ENCODE peak calls at places on chromosomes 3 and 15, in nine cellular contexts. One of them, this sample, is unnamed.

GRCh38 chr3:52444860-52445793 is at the start of gene SEMA3G:
- DNase-seq in AG04450: no peak
- DNase-seq in aorta: peak
- DNase-seq in C1 segment of cervical spinal cord: no peak
- DNase-seq in omental fat pad: no peak
- DNase-seq in stimulated activated CD4-positive, alpha-beta T cell treated with anti-CD3 and anti-CD28 coated beads, Interleukin-2, amount 100 ng/mL, for 24 hours: peak
- DNase-seq in tibial artery: peak
- DNase-seq in ecto neural progenitor cell: peak
- DNase-seq in GM12878: no peak
- DNase-seq in this sample: peak

GRCh38 chr3:72520690-72521308 is 327.4 kb downstream of the SHQ1 start:
- DNase-seq in AG04450: peak
- DNase-seq in aorta: no peak
- DNase-seq in C1 segment of cervical spinal cord: no peak
- DNase-seq in omental fat pad: no peak
- DNase-seq in stimulated activated CD4-positive, alpha-beta T cell treated with anti-CD3 and anti-CD28 coated beads, Interleukin-2, amount 100 ng/mL, for 24 hours: peak
- DNase-seq in tibial artery: no peak
- DNase-seq in ecto neural progenitor cell: no peak
- DNase-seq in GM12878: no peak
- DNase-seq in this sample: peak

GRCh38 chr3:72629191-72629611 is 219.0 kb downstream of the SHQ1 start:
- DNase-seq in AG04450: no peak
- DNase-seq in aorta: no peak
- DNase-seq in C1 segment of cervical spinal cord: no peak
- DNase-seq in omental fat pad: no peak
- DNase-seq in stimulated activated CD4-positive, alpha-beta T cell treated with anti-CD3 and anti-CD28 coated beads, Interleukin-2, amount 100 ng/mL, for 24 hours: no peak
- DNase-seq in tibial artery: no peak
- DNase-seq in ecto neural progenitor cell: no peak
- DNase-seq in GM12878: no peak
- DNase-seq in this sample: no peak

GRCh38 chr3:64595253-64595694 is 92.5 kb downstream of the ADAMTS9 start:
- DNase-seq in AG04450: no peak
- DNase-seq in aorta: no peak
- DNase-seq in C1 segment of cervical spinal cord: no peak
- DNase-seq in omental fat pad: no peak
- DNase-seq in stimulated activated CD4-positive, alpha-beta T cell treated with anti-CD3 and anti-CD28 coated beads, Interleukin-2, amount 100 ng/mL, for 24 hours: no peak
- DNase-seq in tibial artery: peak
- DNase-seq in ecto neural progenitor cell: no peak
- DNase-seq in GM12878: no peak
- DNase-seq in this sample: no peak

GRCh38 chr15:49868348-49868747 is 247.5 kb downstream of the DTWD1 start:
- DNase-seq in AG04450: no peak
- DNase-seq in aorta: no peak
- DNase-seq in C1 segment of cervical spinal cord: no peak
- DNase-seq in omental fat pad: no peak
- DNase-seq in stimulated activated CD4-positive, alpha-beta T cell treated with anti-CD3 and anti-CD28 coated beads, Interleukin-2, amount 100 ng/mL, for 24 hours: no peak
- DNase-seq in tibial artery: no peak
- DNase-seq in ecto neural progenitor cell: no peak
- DNase-seq in GM12878: no peak
- DNase-seq in this sample: no peak

GRCh38 chr15:85514413-85514812 is 134.0 kb downstream of the AKAP13 start:
- DNase-seq in AG04450: no peak
- DNase-seq in aorta: no peak
- DNase-seq in C1 segment of cervical spinal cord: no peak
- DNase-seq in omental fat pad: no peak
- DNase-seq in stimulated activated CD4-positive, alpha-beta T cell treated with anti-CD3 and anti-CD28 coated beads, Interleukin-2, amount 100 ng/mL, for 24 hours: no peak
- DNase-seq in tibial artery: no peak
- DNase-seq in ecto neural progenitor cell: no peak
- DNase-seq in GM12878: no peak
- DNase-seq in this sample: no peak

GRCh38 chr15:31308185-31308639 is 18.4 kb upstream of the KLF13 start:
- DNase-seq in AG04450: no peak
- DNase-seq in aorta: no peak
- DNase-seq in C1 segment of cervical spinal cord: no peak
- DNase-seq in omental fat pad: no peak
- DNase-seq in stimulated activated CD4-positive, alpha-beta T cell treated with anti-CD3 and anti-CD28 coated beads, Interleukin-2, amount 100 ng/mL, for 24 hours: no peak
- DNase-seq in tibial artery: no peak
- DNase-seq in ecto neural progenitor cell: peak
- DNase-seq in GM12878: no peak
- DNase-seq in this sample: no peak

GRCh38 chr3:138219255-138219654 is 32.2 kb downstream of the ARMC8 start:
- DNase-seq in AG04450: no peak
- DNase-seq in aorta: no peak
- DNase-seq in C1 segment of cervical spinal cord: no peak
- DNase-seq in omental fat pad: no peak
- DNase-seq in stimulated activated CD4-positive, alpha-beta T cell treated with anti-CD3 and anti-CD28 coated beads, Interleukin-2, amount 100 ng/mL, for 24 hours: no peak
- DNase-seq in tibial artery: no peak
- DNase-seq in ecto neural progenitor cell: no peak
- DNase-seq in GM12878: no peak
- DNase-seq in this sample: no peak

GRCh38 chr3:8760091-8760490 is 9.3 kb downstream of the OXTR start:
- DNase-seq in AG04450: no peak
- DNase-seq in aorta: no peak
- DNase-seq in C1 segment of cervical spinal cord: no peak
- DNase-seq in omental fat pad: no peak
- DNase-seq in stimulated activated CD4-positive, alpha-beta T cell treated with anti-CD3 and anti-CD28 coated beads, Interleukin-2, amount 100 ng/mL, for 24 hours: no peak
- DNase-seq in tibial artery: no peak
- DNase-seq in ecto neural progenitor cell: no peak
- DNase-seq in GM12878: no peak
- DNase-seq in this sample: no peak

GRCh38 chr3:107430214-107431047 is 53.2 kb downstream of the CCDC54 start:
- DNase-seq in AG04450: no peak
- DNase-seq in aorta: no peak
- DNase-seq in C1 segment of cervical spinal cord: peak
- DNase-seq in omental fat pad: no peak
- DNase-seq in stimulated activated CD4-positive, alpha-beta T cell treated with anti-CD3 and anti-CD28 coated beads, Interleukin-2, amount 100 ng/mL, for 24 hours: peak
- DNase-seq in tibial artery: no peak
- DNase-seq in ecto neural progenitor cell: peak
- DNase-seq in GM12878: no peak
- DNase-seq in this sample: no peak

GRCh38 chr15:84748274-84749110 is at the start of gene ZNF592:
- DNase-seq in AG04450: peak
- DNase-seq in aorta: peak
- DNase-seq in C1 segment of cervical spinal cord: peak
- DNase-seq in omental fat pad: no peak
- DNase-seq in stimulated activated CD4-positive, alpha-beta T cell treated with anti-CD3 and anti-CD28 coated beads, Interleukin-2, amount 100 ng/mL, for 24 hours: peak
- DNase-seq in tibial artery: peak
- DNase-seq in ecto neural progenitor cell: peak
- DNase-seq in GM12878: no peak
- DNase-seq in this sample: peak

GRCh38 chr3:108804437-108804836 is 18.1 kb upstream of the TRAT1 start:
- DNase-seq in AG04450: no peak
- DNase-seq in aorta: no peak
- DNase-seq in C1 segment of cervical spinal cord: no peak
- DNase-seq in omental fat pad: no peak
- DNase-seq in stimulated activated CD4-positive, alpha-beta T cell treated with anti-CD3 and anti-CD28 coated beads, Interleukin-2, amount 100 ng/mL, for 24 hours: no peak
- DNase-seq in tibial artery: no peak
- DNase-seq in ecto neural progenitor cell: no peak
- DNase-seq in GM12878: no peak
- DNase-seq in this sample: no peak

GRCh38 chr15:73932381-73933191 is 6.3 kb downstream of the LOXL1 start:
- DNase-seq in AG04450: no peak
- DNase-seq in aorta: peak
- DNase-seq in C1 segment of cervical spinal cord: no peak
- DNase-seq in omental fat pad: no peak
- DNase-seq in stimulated activated CD4-positive, alpha-beta T cell treated with anti-CD3 and anti-CD28 coated beads, Interleukin-2, amount 100 ng/mL, for 24 hours: no peak
- DNase-seq in tibial artery: peak
- DNase-seq in ecto neural progenitor cell: no peak
- DNase-seq in GM12878: no peak
- DNase-seq in this sample: no peak

GRCh38 chr15:26224266-26224665 is 361.1 kb upstream of the ATP10A start:
- DNase-seq in AG04450: no peak
- DNase-seq in aorta: no peak
- DNase-seq in C1 segment of cervical spinal cord: no peak
- DNase-seq in omental fat pad: no peak
- DNase-seq in stimulated activated CD4-positive, alpha-beta T cell treated with anti-CD3 and anti-CD28 coated beads, Interleukin-2, amount 100 ng/mL, for 24 hours: no peak
- DNase-seq in tibial artery: no peak
- DNase-seq in ecto neural progenitor cell: no peak
- DNase-seq in GM12878: no peak
- DNase-seq in this sample: no peak

GRCh38 chr3:5022966-5023776 is 43.9 kb downstream of the BHLHE40 start:
- DNase-seq in AG04450: peak
- DNase-seq in aorta: peak
- DNase-seq in C1 segment of cervical spinal cord: no peak
- DNase-seq in omental fat pad: no peak
- DNase-seq in stimulated activated CD4-positive, alpha-beta T cell treated with anti-CD3 and anti-CD28 coated beads, Interleukin-2, amount 100 ng/mL, for 24 hours: no peak
- DNase-seq in tibial artery: no peak
- DNase-seq in ecto neural progenitor cell: no peak
- DNase-seq in GM12878: no peak
- DNase-seq in this sample: no peak

GRCh38 chr15:37135225-37135624 is 34.9 kb upstream of the MEIS2 start:
- DNase-seq in AG04450: no peak
- DNase-seq in aorta: no peak
- DNase-seq in C1 segment of cervical spinal cord: no peak
- DNase-seq in omental fat pad: no peak
- DNase-seq in stimulated activated CD4-positive, alpha-beta T cell treated with anti-CD3 and anti-CD28 coated beads, Interleukin-2, amount 100 ng/mL, for 24 hours: no peak
- DNase-seq in tibial artery: no peak
- DNase-seq in ecto neural progenitor cell: no peak
- DNase-seq in GM12878: no peak
- DNase-seq in this sample: no peak

GRCh38 chr15:70101459-70102113 is 3.9 kb upstream of the TLE3 start:
- DNase-seq in AG04450: peak
- DNase-seq in aorta: no peak
- DNase-seq in C1 segment of cervical spinal cord: no peak
- DNase-seq in omental fat pad: no peak
- DNase-seq in stimulated activated CD4-positive, alpha-beta T cell treated with anti-CD3 and anti-CD28 coated beads, Interleukin-2, amount 100 ng/mL, for 24 hours: no peak
- DNase-seq in tibial artery: no peak
- DNase-seq in ecto neural progenitor cell: peak
- DNase-seq in GM12878: no peak
- DNase-seq in this sample: no peak

GRCh38 chr3:149783576-149783975 is 8.8 kb downstream of the ANKUB1 start:
- DNase-seq in AG04450: peak
- DNase-seq in aorta: no peak
- DNase-seq in C1 segment of cervical spinal cord: no peak
- DNase-seq in omental fat pad: no peak
- DNase-seq in stimulated activated CD4-positive, alpha-beta T cell treated with anti-CD3 and anti-CD28 coated beads, Interleukin-2, amount 100 ng/mL, for 24 hours: no peak
- DNase-seq in tibial artery: no peak
- DNase-seq in ecto neural progenitor cell: no peak
- DNase-seq in GM12878: no peak
- DNase-seq in this sample: no peak

GRCh38 chr15:90907838-90908507 is 4.9 kb downstream of the MAN2A2 start:
- DNase-seq in AG04450: no peak
- DNase-seq in aorta: no peak
- DNase-seq in C1 segment of cervical spinal cord: no peak
- DNase-seq in omental fat pad: no peak
- DNase-seq in stimulated activated CD4-positive, alpha-beta T cell treated with anti-CD3 and anti-CD28 coated beads, Interleukin-2, amount 100 ng/mL, for 24 hours: no peak
- DNase-seq in tibial artery: no peak
- DNase-seq in ecto neural progenitor cell: no peak
- DNase-seq in GM12878: no peak
- DNase-seq in this sample: no peak

GRCh38 chr3:47428585-47429145 is 47.1 kb downstream of the SCAP start:
- DNase-seq in AG04450: no peak
- DNase-seq in aorta: no peak
- DNase-seq in C1 segment of cervical spinal cord: no peak
- DNase-seq in omental fat pad: no peak
- DNase-seq in stimulated activated CD4-positive, alpha-beta T cell treated with anti-CD3 and anti-CD28 coated beads, Interleukin-2, amount 100 ng/mL, for 24 hours: no peak
- DNase-seq in tibial artery: no peak
- DNase-seq in ecto neural progenitor cell: peak
- DNase-seq in GM12878: no peak
- DNase-seq in this sample: no peak

GRCh38 chr15:75695206-75695605 is 17.4 kb downstream of the CSPG4 start:
- DNase-seq in AG04450: no peak
- DNase-seq in aorta: no peak
- DNase-seq in C1 segment of cervical spinal cord: no peak
- DNase-seq in omental fat pad: no peak
- DNase-seq in stimulated activated CD4-positive, alpha-beta T cell treated with anti-CD3 and anti-CD28 coated beads, Interleukin-2, amount 100 ng/mL, for 24 hours: no peak
- DNase-seq in tibial artery: no peak
- DNase-seq in ecto neural progenitor cell: no peak
- DNase-seq in GM12878: no peak
- DNase-seq in this sample: no peak

GRCh38 chr3:46900007-46900292 is 22.4 kb downstream of the PTH1R start:
- DNase-seq in AG04450: no peak
- DNase-seq in aorta: peak
- DNase-seq in C1 segment of cervical spinal cord: no peak
- DNase-seq in omental fat pad: no peak
- DNase-seq in stimulated activated CD4-positive, alpha-beta T cell treated with anti-CD3 and anti-CD28 coated beads, Interleukin-2, amount 100 ng/mL, for 24 hours: no peak
- DNase-seq in tibial artery: peak
- DNase-seq in ecto neural progenitor cell: no peak
- DNase-seq in GM12878: no peak
- DNase-seq in this sample: no peak

GRCh38 chr3:134480546-134480945 is 5.2 kb downstream of the ANAPC13 start:
- DNase-seq in AG04450: no peak
- DNase-seq in aorta: no peak
- DNase-seq in C1 segment of cervical spinal cord: no peak
- DNase-seq in omental fat pad: no peak
- DNase-seq in stimulated activated CD4-positive, alpha-beta T cell treated with anti-CD3 and anti-CD28 coated beads, Interleukin-2, amount 100 ng/mL, for 24 hours: no peak
- DNase-seq in tibial artery: no peak
- DNase-seq in ecto neural progenitor cell: no peak
- DNase-seq in GM12878: no peak
- DNase-seq in this sample: no peak

GRCh38 chr15:88690331-88690730 is 51.5 kb downstream of the ISG20 start:
- DNase-seq in AG04450: no peak
- DNase-seq in aorta: no peak
- DNase-seq in C1 segment of cervical spinal cord: no peak
- DNase-seq in omental fat pad: no peak
- DNase-seq in stimulated activated CD4-positive, alpha-beta T cell treated with anti-CD3 and anti-CD28 coated beads, Interleukin-2, amount 100 ng/mL, for 24 hours: no peak
- DNase-seq in tibial artery: no peak
- DNase-seq in ecto neural progenitor cell: no peak
- DNase-seq in GM12878: no peak
- DNase-seq in this sample: no peak

GRCh38 chr3:189340680-189341460 is 169.1 kb downstream of the TPRG1 start:
- DNase-seq in AG04450: no peak
- DNase-seq in aorta: no peak
- DNase-seq in C1 segment of cervical spinal cord: no peak
- DNase-seq in omental fat pad: no peak
- DNase-seq in stimulated activated CD4-positive, alpha-beta T cell treated with anti-CD3 and anti-CD28 coated beads, Interleukin-2, amount 100 ng/mL, for 24 hours: no peak
- DNase-seq in tibial artery: no peak
- DNase-seq in ecto neural progenitor cell: no peak
- DNase-seq in GM12878: no peak
- DNase-seq in this sample: peak

GRCh38 chr3:5479229-5479799 is 291.8 kb downstream of the EDEM1 start:
- DNase-seq in AG04450: no peak
- DNase-seq in aorta: no peak
- DNase-seq in C1 segment of cervical spinal cord: no peak
- DNase-seq in omental fat pad: no peak
- DNase-seq in stimulated activated CD4-positive, alpha-beta T cell treated with anti-CD3 and anti-CD28 coated beads, Interleukin-2, amount 100 ng/mL, for 24 hours: no peak
- DNase-seq in tibial artery: no peak
- DNase-seq in ecto neural progenitor cell: no peak
- DNase-seq in GM12878: no peak
- DNase-seq in this sample: no peak

GRCh38 chr3:10810376-10810775 is 5.7 kb upstream of the SLC6A11 start:
- DNase-seq in AG04450: no peak
- DNase-seq in aorta: no peak
- DNase-seq in C1 segment of cervical spinal cord: no peak
- DNase-seq in omental fat pad: no peak
- DNase-seq in stimulated activated CD4-positive, alpha-beta T cell treated with anti-CD3 and anti-CD28 coated beads, Interleukin-2, amount 100 ng/mL, for 24 hours: no peak
- DNase-seq in tibial artery: no peak
- DNase-seq in ecto neural progenitor cell: no peak
- DNase-seq in GM12878: no peak
- DNase-seq in this sample: no peak

GRCh38 chr3:62636235-62636826 is 238.9 kb downstream of the CADPS start:
- DNase-seq in AG04450: no peak
- DNase-seq in aorta: no peak
- DNase-seq in C1 segment of cervical spinal cord: no peak
- DNase-seq in omental fat pad: no peak
- DNase-seq in stimulated activated CD4-positive, alpha-beta T cell treated with anti-CD3 and anti-CD28 coated beads, Interleukin-2, amount 100 ng/mL, for 24 hours: no peak
- DNase-seq in tibial artery: no peak
- DNase-seq in ecto neural progenitor cell: no peak
- DNase-seq in GM12878: no peak
- DNase-seq in this sample: no peak

GRCh38 chr3:135020181-135020580 is 225.1 kb downstream of the EPHB1 start:
- DNase-seq in AG04450: no peak
- DNase-seq in aorta: no peak
- DNase-seq in C1 segment of cervical spinal cord: no peak
- DNase-seq in omental fat pad: no peak
- DNase-seq in stimulated activated CD4-positive, alpha-beta T cell treated with anti-CD3 and anti-CD28 coated beads, Interleukin-2, amount 100 ng/mL, for 24 hours: no peak
- DNase-seq in tibial artery: no peak
- DNase-seq in ecto neural progenitor cell: no peak
- DNase-seq in GM12878: no peak
- DNase-seq in this sample: no peak

This sample was measured in activated naive CD8-positive, alpha-beta T cell treated with anti-CD3 and anti-CD28 coated beads for 36 hours.